ENCODE peak calls at places on chromosomes 7 and 10, in seven cellular contexts. G, F, X, D, L, W and C are unnamed samples.

GRCh38 chr7:5423272-5423843 is at the start of gene TNRC18:
- DNase-seq in D (no peak), W (peak), X (peak), L (no peak), F (no peak), G (no peak), C (no peak)

GRCh38 chr7:41038211-41038610 is 664.7 kb downstream of the INHBA start:
- DNase-seq in W (no peak), G (no peak), F (no peak), L (no peak), X (no peak), D (no peak), C (no peak)

GRCh38 chr10:79404690-79405131 is 40.7 kb downstream of the ZCCHC24 start:
- DNase-seq in W (peak), F (no peak), G (no peak), L (no peak), X (no peak), D (no peak), C (no peak)

GRCh38 chr10:107733731-107734130 is 569.2 kb upstream of the SORCS1 start:
- DNase-seq in G (no peak), F (no peak), X (no peak), W (no peak), L (peak), D (no peak), C (no peak)

GRCh38 chr10:75058142-75058541 is 53.3 kb upstream of the SAMD8 start:
- DNase-seq in W (no peak), D (no peak), L (peak), F (no peak), X (no peak), G (no peak), C (no peak)

GRCh38 chr10:77846718-77847311 is 79.7 kb downstream of the DLG5 start:
- DNase-seq in G (peak), F (peak), X (peak), D (peak), W (peak), L (peak), C (no peak)

GRCh38 chr10:373516-374309 is 238.5 kb downstream of the ZMYND11 start:
- DNase-seq in L (peak), F (no peak), W (peak), G (peak), X (no peak), D (peak), C (no peak)

GRCh38 chr10:98485959-98486358 is 39.2 kb upstream of the HPS1 start:
- DNase-seq in L (peak), G (no peak), W (no peak), F (no peak), D (no peak), X (no peak), C (no peak)

GRCh38 chr7:15602236-15602635 is 40.4 kb upstream of the AGMO start:
- DNase-seq in L (peak), G (no peak), D (no peak), F (no peak), W (no peak), X (no peak), C (no peak)

GRCh38 chr7:43249808-43250145 is 137.3 kb downstream of the HECW1 start:
- DNase-seq in D (no peak), G (no peak), X (no peak), L (peak), W (no peak), F (no peak), C (no peak)

GRCh38 chr10:78339251-78339650 is 305.6 kb downstream of the RPS24 start:
- DNase-seq in D (no peak), L (no peak), F (no peak), W (no peak), G (no peak), X (peak), C (no peak)

GRCh38 chr10:128429835-128430513 is 303.8 kb upstream of the MKI67 start:
- DNase-seq in F (no peak), G (no peak), X (no peak), W (no peak), D (no peak), L (no peak), C (no peak)

GRCh38 chr10:74969530-74969929 is 141.9 kb upstream of the SAMD8 start:
- DNase-seq in X (no peak), W (no peak), D (no peak), L (no peak), F (no peak), G (no peak), C (no peak)

GRCh38 chr10:97596101-97597055 is 6.9 kb downstream of the C10orf62 start:
- DNase-seq in D (peak), F (peak), W (no peak), X (no peak), L (peak), G (peak), C (no peak)

GRCh38 chr10:16527452-16527851 is 5.8 kb upstream of the C1QL3 start:
- DNase-seq in G (no peak), L (no peak), X (no peak), F (no peak), W (no peak), D (no peak), C (no peak)

GRCh38 chr10:26739087-26739631 is 41.7 kb downstream of the PDSS1 start:
- DNase-seq in F (no peak), W (no peak), X (no peak), L (no peak), D (no peak), G (no peak), C (no peak)

GRCh38 chr10:103849880-103850571 is 5.3 kb downstream of the SH3PXD2A start:
- DNase-seq in X (no peak), D (no peak), L (peak), W (no peak), G (peak), F (peak), C (no peak)

GRCh38 chr7:87474533-87475358 is 734 bp downstream of the ABCB4 start:
- DNase-seq in G (no peak), F (peak), L (peak), X (no peak), W (peak), D (no peak), C (no peak)

GRCh38 chr10:110758898-110759297 is 112.8 kb upstream of the PDCD4 start:
- DNase-seq in F (no peak), X (no peak), W (no peak), L (peak), D (no peak), G (no peak), C (no peak)

GRCh38 chr10:116053910-116054309 is 219.1 kb downstream of the GFRA1 start:
- DNase-seq in W (no peak), F (no peak), L (no peak), D (no peak), G (no peak), X (no peak), C (no peak)

GRCh38 chr10:37535459-37536246 is 321.8 kb downstream of the ZNF248 start:
- DNase-seq in D (no peak), L (no peak), X (no peak), F (no peak), W (no peak), G (no peak), C (no peak)

GRCh38 chr10:91117496-91117895 is 103.0 kb upstream of the PCGF5 start:
- DNase-seq in D (no peak), X (no peak), F (no peak), G (no peak), L (no peak), W (no peak), C (no peak)

GRCh38 chr10:17352583-17352982 is 101.8 kb downstream of the ST8SIA6 start:
- DNase-seq in G (no peak), D (no peak), W (no peak), F (no peak), X (no peak), L (no peak), C (no peak)

GRCh38 chr7:2405201-2405600 is 1.8 kb downstream of the CHST12 start:
- DNase-seq in X (no peak), G (no peak), W (no peak), F (no peak), D (no peak), L (no peak), C (no peak)

GRCh38 chr10:10544890-10545289 is 472.8 kb upstream of the CELF2 start:
- DNase-seq in D (no peak), F (no peak), W (no peak), X (no peak), G (no peak), L (no peak), C (no peak)

GRCh38 chr10:51789903-51790302 is 90.5 kb upstream of the CSTF2T start:
- DNase-seq in W (no peak), F (no peak), L (peak), D (no peak), G (no peak), X (no peak), C (no peak)

GRCh38 chr7:54932818-54933543 is 85.8 kb upstream of the EGFR start:
- DNase-seq in D (peak), F (peak), X (peak), W (peak), L (peak), G (peak), C (no peak)

GRCh38 chr7:92057375-92057774 is 76.9 kb downstream of the CYP51A1 start:
- DNase-seq in G (no peak), F (peak), L (peak), X (peak), W (peak), D (no peak), C (peak)
- H3K4me3 ChIP-seq in G (no peak), F (no peak), L (no peak), X (no peak), W (peak), D (no peak), C (peak)

GRCh38 chr10:119652361-119652760 is 1.2 kb downstream of the BAG3 start:
- DNase-seq in W (no peak), D (peak), G (no peak), L (peak), F (peak), X (no peak), C (no peak)
- TF ChIP-seq CTCF in W (peak), D (peak), G (no peak), L (peak), F (no peak), X (no peak), C (peak)

GRCh38 chr7:105677395-105677701 is 96.1 kb upstream of the EFCAB10 start:
- DNase-seq in G (no peak), L (no peak), X (no peak), F (no peak), W (no peak), D (no peak), C (no peak)

GRCh38 chr7:105678811-105679495 is 97.7 kb upstream of the EFCAB10 start:
- DNase-seq in G (peak), L (peak), W (peak), D (no peak), F (peak), X (peak), C (no peak)

GRCh38 chr7:105680505-105681187 is 99.4 kb upstream of the EFCAB10 start:
- DNase-seq in W (peak), G (no peak), D (no peak), F (peak), L (no peak), X (no peak), C (no peak)

GRCh38 chr7:105675873-105676484 is 94.7 kb upstream of the EFCAB10 start:
- DNase-seq in X (peak), W (peak), F (peak), G (no peak), L (no peak), D (no peak), C (no peak)

DNA sequence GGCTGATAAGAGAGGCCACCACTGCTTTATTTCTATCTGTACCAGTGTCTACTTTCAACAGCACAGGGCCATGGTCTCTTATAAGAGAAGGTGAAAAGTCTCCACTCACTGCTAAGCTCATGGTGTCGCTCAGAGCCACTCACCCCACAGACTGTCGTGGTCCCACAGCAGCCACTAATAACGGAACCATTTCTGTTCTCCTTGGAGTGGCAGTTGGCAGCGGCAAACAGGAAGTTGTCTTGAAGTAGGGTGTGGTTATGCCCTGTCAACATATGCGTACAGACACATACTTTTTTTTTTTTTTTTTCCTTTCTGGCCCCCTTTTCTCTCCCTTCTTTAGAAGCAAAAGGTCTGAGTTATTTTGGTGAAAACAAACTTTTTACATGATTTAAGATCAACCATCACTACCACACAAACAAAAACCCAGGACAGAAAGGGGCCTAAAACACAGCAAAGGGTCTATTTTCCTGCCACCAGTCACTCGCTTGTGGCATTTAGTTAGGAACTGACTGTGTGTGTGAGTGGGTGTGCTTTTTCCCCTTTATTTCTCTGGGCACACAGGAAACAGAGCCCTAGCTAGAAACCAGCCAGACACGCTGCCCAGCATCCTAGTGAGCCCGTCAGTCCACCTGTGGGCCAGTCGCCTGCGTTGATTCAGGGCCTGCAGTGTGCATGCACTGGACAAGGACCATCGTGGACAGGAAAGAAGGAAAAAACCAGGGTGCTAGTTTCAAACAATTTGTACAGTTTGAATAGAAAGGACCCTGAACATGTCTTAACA is 96.7 kb upstream of the EFCAB10 start:
- DNase-seq in W (peak), G (peak), L (no peak), F (peak), D (no peak), X (peak), C (no peak)
- H3K4me3 ChIP-seq in W (peak), G (peak), L (no peak), F (no peak), D (no peak), X (peak), C (no peak)

GRCh38 chr10:101495324-101495925 is 92.6 kb downstream of the POLL start:
- DNase-seq in W (no peak), D (no peak), G (no peak), L (peak), X (no peak), F (no peak), C (no peak)
- TF ChIP-seq CTCF in W (no peak), D (peak), G (no peak), L (peak), X (no peak), F (no peak), C (peak)

GRCh38 chr10:35526775-35527174 is 78.4 kb upstream of the GJD4 start:
- DNase-seq in W (no peak), X (no peak), F (no peak), D (no peak), L (no peak), G (no peak), C (no peak)

DNA sequence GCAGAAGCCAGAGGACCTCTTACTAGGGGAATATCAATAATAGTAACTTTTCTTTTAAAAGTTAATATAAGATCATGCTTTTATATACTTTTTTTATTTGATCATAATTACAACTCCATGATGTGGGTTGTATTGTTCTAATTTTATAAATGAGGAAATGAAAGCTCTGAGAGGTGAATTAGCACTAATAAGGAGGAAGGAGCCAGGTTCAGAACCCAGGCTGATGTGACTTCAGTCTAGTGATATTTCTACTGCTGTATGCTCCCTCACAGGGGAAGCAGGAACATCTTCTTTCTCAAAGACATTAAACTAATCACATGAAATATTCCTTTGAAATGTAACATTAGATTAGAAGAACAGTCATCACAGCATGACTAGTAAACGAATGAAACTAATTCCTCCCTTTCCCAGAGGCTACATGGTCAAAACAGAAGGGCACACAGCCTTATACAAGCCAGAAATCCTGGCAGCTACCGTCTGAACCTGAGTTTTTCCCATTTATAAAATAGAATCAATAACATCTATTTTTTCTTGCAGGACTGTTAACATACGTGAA is 81.4 kb upstream of the GJD4 start:
- DNase-seq in D (no peak), X (no peak), L (no peak), W (no peak), F (no peak), G (no peak), C (no peak)
- H3K4me3 ChIP-seq in D (no peak), X (no peak), L (no peak), W (no peak), F (no peak), G (no peak), C (no peak)

GRCh38 chr10:45594276-45595157 is 78.1 kb downstream of the ZFAND4 start:
- DNase-seq in W (peak), G (peak), L (peak), D (peak), X (peak), F (peak), C (peak)
- TF ChIP-seq CTCF in W (no peak), G (no peak), L (no peak), D (no peak), X (no peak), F (no peak), C (peak)

GRCh38 chr10:36494386-36494785 is 631.0 kb upstream of the ANKRD30A start:
- DNase-seq in L (peak), X (no peak), G (no peak), D (no peak), F (no peak), W (no peak), C (no peak)

GRCh38 chr10:36489928-36490279 is 635.5 kb upstream of the ANKRD30A start:
- DNase-seq in D (peak), X (no peak), W (no peak), G (no peak), F (no peak), L (peak), C (no peak)

GRCh38 chr10:36489181-36489927 is 636.0 kb upstream of the ANKRD30A start:
- DNase-seq in F (no peak), X (no peak), W (no peak), D (no peak), L (peak), G (no peak), C (no peak)

GRCh38 chr10:36493511-36493880 is 631.9 kb upstream of the ANKRD30A start:
- DNase-seq in W (no peak), X (no peak), G (no peak), D (no peak), L (peak), F (no peak), C (no peak)

DNA sequence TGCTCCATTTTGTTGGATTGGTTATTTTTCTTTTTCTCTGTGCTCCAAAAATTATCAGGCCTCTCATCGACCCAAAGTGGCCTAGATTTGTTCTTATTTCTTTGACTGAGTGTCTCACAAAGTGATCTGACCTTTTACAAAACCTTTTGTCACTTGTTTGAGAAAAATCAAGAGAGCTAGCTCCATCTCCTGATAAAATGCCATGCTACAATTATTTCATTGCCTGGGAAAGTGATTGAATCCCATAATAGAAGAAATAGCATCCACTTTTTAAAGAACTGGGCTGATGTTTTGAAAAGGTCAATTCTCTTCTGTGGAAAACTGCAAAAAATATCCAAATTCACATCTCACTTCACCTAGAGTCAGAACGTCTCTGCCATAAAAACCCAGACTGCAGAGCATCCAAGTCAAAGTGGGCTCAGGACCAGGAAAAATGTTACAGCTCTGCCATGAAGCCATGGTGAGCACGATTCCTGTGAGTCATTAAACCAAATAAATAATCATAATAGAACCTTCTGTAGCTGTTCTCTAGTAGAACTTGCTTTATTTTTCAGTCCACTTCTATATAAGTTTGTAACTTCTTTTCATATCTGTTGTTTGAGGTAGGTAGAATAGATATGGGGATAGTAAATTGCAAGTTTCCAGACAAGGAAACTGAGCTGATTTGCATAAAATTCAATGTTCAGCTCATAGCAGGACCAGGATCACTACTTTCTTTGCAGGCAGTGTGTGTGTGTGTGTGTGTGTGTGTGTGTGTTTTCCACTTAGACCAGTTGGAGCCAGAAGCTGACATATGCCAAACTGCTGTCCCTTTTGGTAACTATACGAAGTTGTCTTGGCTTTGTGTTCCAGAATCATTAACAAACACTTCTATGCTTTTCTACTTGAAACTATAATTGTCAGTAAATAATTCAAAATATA is 632.5 kb upstream of the ANKRD30A start:
- DNase-seq in F (no peak), W (no peak), X (no peak), L (peak), D (no peak), G (no peak), C (no peak)
- H3K4me3 ChIP-seq in F (no peak), W (no peak), X (no peak), L (no peak), D (no peak), G (no peak), C (no peak)

DNA sequence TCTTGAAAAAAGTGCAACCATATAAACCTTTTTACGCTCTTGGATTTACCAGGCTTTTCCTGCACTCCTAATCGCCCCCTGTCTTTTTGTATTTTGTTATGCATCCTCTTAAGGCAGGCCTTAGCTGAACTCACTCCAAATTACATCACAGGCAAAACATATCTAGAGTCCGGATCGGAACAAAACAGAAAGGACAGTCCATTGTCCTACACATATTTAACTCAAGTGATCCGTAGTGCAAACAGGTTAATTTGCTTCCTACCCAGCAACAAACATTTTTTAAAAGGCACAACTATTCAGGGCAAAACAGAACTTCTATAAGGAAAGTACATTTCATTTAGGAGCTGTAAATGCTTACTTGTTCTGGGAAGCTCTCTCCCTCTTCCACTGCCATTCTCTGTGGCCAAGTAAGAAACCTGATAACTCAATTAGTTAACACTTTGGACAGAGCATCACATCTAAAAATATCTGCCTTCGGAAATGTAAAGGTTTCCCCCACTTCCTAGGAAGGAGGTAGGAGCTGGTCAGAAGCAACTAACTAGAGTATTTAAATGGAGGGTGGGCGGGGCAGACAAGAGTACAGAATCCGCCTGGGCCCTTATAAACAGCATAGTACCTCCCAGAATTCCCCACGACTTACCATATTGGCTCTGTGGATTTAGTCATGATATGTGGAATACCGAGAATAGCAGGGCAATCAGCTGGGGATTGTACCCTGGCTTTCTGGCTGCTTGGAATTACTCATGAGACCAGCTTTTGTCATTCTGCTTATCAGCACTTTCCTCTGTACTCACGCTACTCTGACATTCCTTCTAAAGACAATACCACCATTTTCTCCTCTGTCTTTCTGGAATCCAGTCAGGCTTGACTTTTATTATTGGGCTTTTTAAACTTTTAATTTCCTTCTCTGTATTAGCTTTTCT is 89.5 kb downstream of the ANK3 start:
- DNase-seq in G (no peak), L (peak), X (no peak), F (peak), D (no peak), W (no peak), C (no peak)
- TF ChIP-seq CTCF in G (no peak), L (peak), X (no peak), F (no peak), D (no peak), W (no peak), C (no peak)